ENCODE peak calls at places on chromosomes 6 and 20, in four cellular contexts. One of them, this sample, is unnamed.
A peak's percentile ranks its signal among the peaks of the same experiment; 100 is the strongest.

GRCh38 chr6:5941188-5941587 is 65.5 kb downstream of the NRN1 start:
- DNase-seq in K562: no peak
- DNase-seq in SK-N-SH: no peak
- DNase-seq in GM12878: no peak
- DNase-seq in this sample: no peak

GRCh38 chr6:34035161-34035560 is 110.7 kb downstream of the GRM4 start:
- DNase-seq in K562: no peak
- DNase-seq in SK-N-SH: no peak
- DNase-seq in GM12878: no peak
- DNase-seq in this sample: no peak

GRCh38 chr20:38449046-38449445 is 13.9 kb upstream of the SNHG17 start:
- DNase-seq in GM12878: no peak
- DNase-seq in K562: no peak
- DNase-seq in SK-N-SH: no peak
- DNase-seq in this sample: no peak

GRCh38 chr6:118744261-118744941 is 93.0 kb upstream of the CEP85L start:
- DNase-seq in SK-N-SH: no peak
- DNase-seq in GM12878: no peak
- DNase-seq in K562: no peak
- DNase-seq in this sample: no peak

GRCh38 chr6:43096451-43097097 is 20.5 kb downstream of the PTK7 start:
- DNase-seq in GM12878: no peak
- DNase-seq in K562: peak; percentile 42
- DNase-seq in SK-N-SH: peak; percentile 38
- DNase-seq in this sample: no peak

GRCh38 chr6:33587529-33588215 is 7.6 kb upstream of the BAK1 start:
- DNase-seq in K562: no peak
- DNase-seq in GM12878: no peak
- DNase-seq in SK-N-SH: no peak
- DNase-seq in this sample: no peak

GRCh38 chr6:43175676-43176422 is 4.8 kb downstream of the SRF start:
- DNase-seq in SK-N-SH: no peak
- DNase-seq in K562: no peak
- DNase-seq in GM12878: no peak
- DNase-seq in this sample: no peak

GRCh38 chr6:75824160-75824559 is 75.1 kb downstream of the MYO6 start:
- DNase-seq in SK-N-SH: no peak
- DNase-seq in K562: no peak
- DNase-seq in GM12878: peak; percentile 16
- DNase-seq in this sample: no peak

GRCh38 chr20:24747881-24748595 is 201.0 kb upstream of the CST7 start:
- DNase-seq in SK-N-SH: no peak
- DNase-seq in GM12878: no peak
- DNase-seq in K562: no peak
- DNase-seq in this sample: no peak

GRCh38 chr20:63520939-63521601 is 505 bp downstream of the PPDPF start:
- DNase-seq in SK-N-SH: peak; percentile 91
- DNase-seq in GM12878: no peak
- DNase-seq in K562: peak; percentile 83
- DNase-seq in this sample: peak; percentile 79

GRCh38 chr6:111011360-111012142 is 29.7 kb downstream of the RPF2 start:
- DNase-seq in GM12878: peak; percentile 15
- DNase-seq in SK-N-SH: peak; percentile 64
- DNase-seq in K562: peak; percentile 33
- DNase-seq in this sample: no peak

GRCh38 chr6:19892250-19892649 is 55.1 kb downstream of the ID4 start:
- DNase-seq in GM12878: no peak
- DNase-seq in K562: no peak
- DNase-seq in SK-N-SH: no peak
- DNase-seq in this sample: no peak

GRCh38 chr6:118650500-118651281 is 700 bp downstream of the CEP85L start:
- DNase-seq in GM12878: no peak
- DNase-seq in K562: peak; percentile 55
- DNase-seq in SK-N-SH: peak; percentile 77
- DNase-seq in this sample: peak; percentile 73

GRCh38 chr20:62623488-62624324 is 18.6 kb upstream of the SLCO4A1 start:
- DNase-seq in SK-N-SH: peak; percentile 93
- DNase-seq in K562: peak; percentile 99
- DNase-seq in GM12878: peak; percentile 71
- DNase-seq in this sample: peak; percentile 85

GRCh38 chr6:40947876-40948514 is 91.0 kb downstream of the UNC5CL start:
- DNase-seq in SK-N-SH: no peak
- DNase-seq in K562: no peak
- DNase-seq in GM12878: no peak
- DNase-seq in this sample: no peak

GRCh38 chr6:55776131-55776530 is 99.3 kb downstream of the BMP5 start:
- DNase-seq in SK-N-SH: no peak
- DNase-seq in K562: no peak
- DNase-seq in GM12878: no peak
- DNase-seq in this sample: no peak

GRCh38 chr6:169956580-169956979 is 205.2 kb downstream of the ERMARD start:
- DNase-seq in K562: no peak
- DNase-seq in GM12878: no peak
- DNase-seq in SK-N-SH: peak; percentile 4
- DNase-seq in this sample: peak; percentile 38

GRCh38 chr6:2656460-2657064 is 94.2 kb downstream of the MYLK4 start:
- DNase-seq in SK-N-SH: no peak
- DNase-seq in K562: no peak
- DNase-seq in GM12878: no peak
- DNase-seq in this sample: no peak

GRCh38 chr20:56628015-56628872 is 862 bp upstream of the TFAP2C start:
- DNase-seq in GM12878: no peak
- DNase-seq in K562: no peak
- DNase-seq in SK-N-SH: peak; percentile 32
- DNase-seq in this sample: peak; percentile 68
- TF ChIP-seq NRF1 in GM12878: no peak
- TF ChIP-seq NRF1 in K562: no peak
- TF ChIP-seq NRF1 in SK-N-SH: no peak
- TF ChIP-seq NRF1 in this sample: no peak

DNA sequence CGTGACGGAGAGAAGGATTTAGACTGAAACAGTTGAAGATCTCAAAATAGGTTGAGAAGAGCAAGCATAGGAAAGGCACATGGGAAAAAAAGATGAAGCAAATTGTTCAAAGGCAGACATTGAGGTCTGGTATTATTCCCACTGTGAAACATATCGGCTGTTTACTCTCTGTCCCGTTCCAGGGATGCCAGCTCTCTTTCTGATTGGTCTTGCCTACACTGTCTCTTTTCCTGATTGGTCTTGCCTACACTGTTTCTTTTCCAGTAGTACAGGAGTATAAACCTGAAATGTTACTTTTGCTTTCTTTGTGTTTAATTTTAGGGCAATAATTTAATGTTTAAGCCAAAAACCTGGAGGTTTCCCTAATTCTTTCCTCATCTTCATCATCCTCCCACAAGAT is 226.5 kb upstream of the MCHR2 start:
- DNase-seq in GM12878: no peak
- DNase-seq in SK-N-SH: no peak
- DNase-seq in K562: no peak
- DNase-seq in this sample: no peak
- TF ChIP-seq NRF1 in GM12878: no peak
- TF ChIP-seq NRF1 in SK-N-SH: no peak
- TF ChIP-seq NRF1 in K562: no peak
- TF ChIP-seq NRF1 in this sample: no peak

DNA sequence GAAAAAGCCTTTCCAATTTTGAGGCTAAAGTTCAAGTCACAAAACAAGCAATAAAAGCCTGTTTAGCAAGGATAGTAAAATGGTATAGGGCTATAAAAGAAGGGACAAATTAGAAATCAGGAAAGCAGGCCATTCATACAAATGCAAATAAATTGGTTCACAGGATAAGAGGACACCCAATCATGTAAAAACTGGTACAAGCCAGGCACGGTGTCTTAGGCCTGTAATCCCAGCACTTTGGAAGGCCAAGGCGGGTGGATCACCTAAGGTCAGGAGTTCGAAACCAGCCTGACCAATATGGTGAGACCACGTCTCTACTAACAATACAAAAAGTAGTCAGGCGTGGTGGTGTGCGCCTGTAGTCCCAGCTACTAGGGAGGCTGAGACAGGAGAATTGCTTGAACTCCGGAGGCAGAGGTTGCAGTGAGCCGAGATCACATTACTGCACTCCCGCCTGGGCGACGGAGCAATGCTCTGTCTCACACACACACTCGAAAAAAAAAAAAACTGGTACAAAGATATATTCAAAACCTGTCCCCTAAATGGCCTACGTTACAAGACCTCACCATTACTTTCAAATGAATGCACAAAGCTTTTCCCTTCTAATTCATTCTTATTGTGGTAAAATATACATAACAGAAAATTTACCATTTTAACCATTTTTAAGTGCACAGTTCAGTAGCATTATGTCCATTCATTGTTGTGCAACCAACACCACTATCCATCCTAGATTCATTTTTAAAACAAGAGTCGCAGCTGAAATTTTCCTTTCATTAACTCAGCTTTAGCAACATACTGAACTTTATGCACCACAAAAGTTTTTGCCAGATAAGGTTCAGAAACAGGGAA is 1.1 kb upstream of the FAM135A start:
- DNase-seq in GM12878: no peak
- DNase-seq in SK-N-SH: no peak
- DNase-seq in K562: no peak
- DNase-seq in this sample: no peak
- TF ChIP-seq NRF1 in GM12878: no peak
- TF ChIP-seq NRF1 in SK-N-SH: no peak
- TF ChIP-seq NRF1 in K562: no peak
- TF ChIP-seq NRF1 in this sample: no peak

DNA sequence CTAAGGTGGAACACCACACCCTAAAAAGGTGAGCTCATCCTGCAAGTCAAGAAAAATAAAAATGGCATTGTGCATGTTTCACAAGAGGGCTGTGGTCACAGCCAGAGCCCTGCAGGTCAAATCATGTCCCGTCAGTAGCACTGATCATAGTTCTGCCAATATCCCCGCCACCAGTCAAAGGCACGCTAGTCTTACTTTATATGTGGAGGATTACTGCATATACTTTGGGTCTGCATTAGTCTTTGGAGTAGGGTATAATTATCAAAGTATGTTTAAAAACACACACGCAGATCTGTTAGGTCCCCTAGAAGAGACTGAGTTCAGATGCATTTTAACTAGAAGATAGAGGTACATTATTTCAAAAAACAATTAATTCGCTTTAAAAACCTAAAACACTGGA is 1.8 kb downstream of the PERP start:
- DNase-seq in GM12878: no peak
- DNase-seq in SK-N-SH: no peak
- DNase-seq in K562: no peak
- DNase-seq in this sample: no peak
- TF ChIP-seq NRF1 in GM12878: no peak
- TF ChIP-seq NRF1 in SK-N-SH: no peak
- TF ChIP-seq NRF1 in K562: no peak
- TF ChIP-seq NRF1 in this sample: no peak

DNA sequence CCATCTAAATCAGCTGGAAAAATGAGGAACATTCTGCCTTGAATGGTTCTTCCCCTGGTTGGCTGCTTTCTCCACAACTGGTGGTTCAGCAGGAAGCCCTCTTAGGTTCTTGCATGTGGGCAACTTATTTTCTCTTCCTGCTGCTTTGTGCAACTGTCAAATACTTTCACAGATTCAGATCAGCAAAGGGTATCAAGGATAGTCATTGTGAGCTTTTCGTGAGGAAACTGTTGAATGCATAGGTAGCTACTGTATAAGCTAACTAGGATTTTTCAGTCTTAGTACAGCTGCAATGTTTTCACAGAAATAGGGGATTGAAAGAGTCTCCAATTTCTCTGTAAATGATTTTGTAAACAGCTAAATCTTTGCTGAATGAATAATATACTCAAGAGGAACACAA is 72.9 kb upstream of the MRAP2 start:
- DNase-seq in GM12878: peak; percentile 17
- DNase-seq in SK-N-SH: no peak
- DNase-seq in K562: no peak
- DNase-seq in this sample: no peak
- TF ChIP-seq NRF1 in GM12878: no peak
- TF ChIP-seq NRF1 in SK-N-SH: no peak
- TF ChIP-seq NRF1 in K562: no peak
- TF ChIP-seq NRF1 in this sample: no peak

GRCh38 chr6:130680118-130680517 is 147.1 kb upstream of the SMLR1 start:
- DNase-seq in SK-N-SH: no peak
- DNase-seq in GM12878: no peak
- DNase-seq in K562: no peak
- DNase-seq in this sample: no peak
- TF ChIP-seq NRF1 in SK-N-SH: no peak
- TF ChIP-seq NRF1 in GM12878: no peak
- TF ChIP-seq NRF1 in K562: no peak
- TF ChIP-seq NRF1 in this sample: no peak

DNA sequence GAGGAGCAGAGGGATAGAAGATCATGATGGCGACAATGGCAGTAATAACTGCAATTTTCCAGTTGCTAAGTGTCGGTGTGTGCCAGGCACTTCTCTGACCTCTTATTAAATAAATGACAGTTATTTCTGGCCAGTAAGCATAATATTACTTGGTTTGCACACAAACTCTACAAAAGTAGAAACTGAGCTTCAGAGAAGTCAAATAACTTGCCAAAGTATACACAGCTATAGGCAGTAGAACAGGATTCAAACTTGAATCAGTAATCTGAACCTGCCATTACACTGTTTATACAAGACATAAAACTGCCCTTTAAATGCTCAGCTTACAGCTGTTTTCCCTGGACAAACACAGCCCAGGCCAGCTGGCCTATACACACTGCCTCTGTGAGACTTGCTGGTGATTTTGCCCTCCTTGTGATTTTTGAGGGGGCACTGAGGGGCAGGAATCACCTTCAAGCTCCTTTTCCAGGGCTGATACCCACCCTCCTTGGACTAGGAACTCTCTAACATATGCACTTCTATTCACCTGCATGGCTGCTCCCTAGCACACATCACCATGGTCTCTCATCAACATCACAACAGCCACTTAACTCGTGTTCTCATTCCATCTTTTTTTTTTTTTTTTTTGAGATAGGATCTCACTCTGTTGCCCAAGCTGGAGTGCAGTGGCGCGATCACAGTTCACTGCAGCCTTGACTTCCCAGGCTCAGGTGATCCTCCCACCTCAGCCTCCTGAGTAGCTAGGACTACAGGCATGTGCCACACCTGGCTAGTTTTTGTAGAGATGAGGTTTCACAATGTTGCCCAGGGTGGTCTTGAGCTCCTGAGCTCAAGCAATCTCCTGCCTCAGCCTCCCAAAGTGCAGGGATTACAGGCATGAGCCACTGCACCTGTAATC is 63.6 kb downstream of the SLC23A2 start:
- DNase-seq in SK-N-SH: no peak
- DNase-seq in GM12878: no peak
- DNase-seq in K562: no peak
- DNase-seq in this sample: no peak
- TF ChIP-seq NRF1 in SK-N-SH: no peak
- TF ChIP-seq NRF1 in GM12878: no peak
- TF ChIP-seq NRF1 in K562: no peak
- TF ChIP-seq NRF1 in this sample: no peak

GRCh38 chr6:159061805-159062563 is 17.2 kb upstream of the TAGAP start:
- DNase-seq in K562: no peak
- DNase-seq in SK-N-SH: no peak
- DNase-seq in GM12878: no peak
- DNase-seq in this sample: no peak
- TF ChIP-seq NRF1 in K562: no peak
- TF ChIP-seq NRF1 in SK-N-SH: no peak
- TF ChIP-seq NRF1 in GM12878: no peak
- TF ChIP-seq NRF1 in this sample: no peak

GRCh38 chr20:2806351-2806701 is 5.9 kb upstream of the CPXM1 start:
- DNase-seq in GM12878: no peak
- DNase-seq in SK-N-SH: no peak
- DNase-seq in K562: no peak
- DNase-seq in this sample: no peak
- TF ChIP-seq NRF1 in GM12878: no peak
- TF ChIP-seq NRF1 in SK-N-SH: no peak
- TF ChIP-seq NRF1 in K562: no peak
- TF ChIP-seq NRF1 in this sample: no peak

This sample was measured in H1.